ENCODE peak calls at places on chromosomes 1 and 21, in eight cellular contexts. O is glutamatergic neuron; X is activated CD4-positive, alpha-beta T cell treated with anti-CD3 and anti-CD28 coated beads, Interleukin-2, amount 50 U/mL, for 4 hours; R is GM13976; M is posterior cingulate gyrus; F is CD4-positive, alpha-beta T cell; Q is T-helper 1 cell; S is stimulated activated CD4-positive, alpha-beta T cell treated with anti-CD3 and anti-CD28 coated beads, Interleukin-4, amount 100 ng/mL, for 48 hours. G is an unnamed sample.

GRCh38 chr1:185670187-185670627 is 64.0 kb upstream of the HMCN1 start:
- DNase-seq in O (peak), X (peak), R (no peak), M (no peak), F (peak), Q (no peak), S (peak), G (no peak)

GRCh38 chr1:227794813-227795183 is 20.7 kb upstream of the PRSS38 start:
- DNase-seq in O (no peak), X (no peak), R (peak), M (no peak), F (no peak), Q (no peak), S (no peak), G (no peak)

GRCh38 chr1:28983509-28984310 is 69.3 kb downstream of the EPB41 start:
- DNase-seq in O (peak), X (no peak), R (no peak), M (no peak), F (no peak), Q (no peak), S (no peak), G (no peak)

GRCh38 chr21:27423906-27424595 is 457.2 kb upstream of the ADAMTS5 start:
- DNase-seq in O (no peak), X (no peak), R (no peak), M (no peak), F (no peak), Q (no peak), S (no peak), G (no peak)

GRCh38 chr1:84300991-84301758 is at the start of gene SAMD13:
- DNase-seq in O (no peak), X (peak), R (peak), M (peak), F (peak), Q (no peak), S (peak), G (no peak)

GRCh38 chr1:36839485-36839884 is 194.8 kb downstream of the GRIK3 start:
- DNase-seq in O (no peak), X (no peak), R (no peak), M (no peak), F (no peak), Q (no peak), S (no peak), G (no peak)

GRCh38 chr21:32372755-32373154 is 20.1 kb downstream of the URB1 start:
- DNase-seq in O (no peak), X (no peak), R (no peak), M (no peak), F (no peak), Q (no peak), S (no peak), G (no peak)

GRCh38 chr1:231410041-231410591 is 12.0 kb downstream of the EGLN1 start:
- DNase-seq in O (no peak), X (no peak), R (no peak), M (no peak), F (no peak), Q (no peak), S (no peak), G (no peak)

GRCh38 chr21:31967334-31967733 is 94.5 kb downstream of the HUNK start:
- DNase-seq in O (no peak), X (no peak), R (no peak), M (no peak), F (no peak), Q (no peak), S (no peak), G (no peak)

GRCh38 chr1:65435987-65436386 is 15.5 kb downstream of the LEPR start:
- DNase-seq in O (no peak), X (no peak), R (no peak), M (no peak), F (no peak), Q (no peak), S (no peak), G (no peak)

GRCh38 chr1:185559684-185560310 is 174.4 kb upstream of the HMCN1 start:
- DNase-seq in O (no peak), X (no peak), R (peak), M (peak), F (peak), Q (no peak), S (peak), G (no peak)

GRCh38 chr1:55534565-55535091 is 319.5 kb upstream of the USP24 start:
- DNase-seq in O (no peak), X (no peak), R (no peak), M (no peak), F (no peak), Q (no peak), S (no peak), G (no peak)

GRCh38 chr1:72365693-72366092 is 83.4 kb upstream of the NEGR1 start:
- DNase-seq in O (no peak), X (no peak), R (no peak), M (no peak), F (no peak), Q (no peak), S (no peak), G (no peak)

GRCh38 chr1:31099283-31100063 is 34.0 kb upstream of the PUM1 start:
- DNase-seq in O (no peak), X (no peak), R (no peak), M (no peak), F (no peak), Q (no peak), S (no peak), G (no peak)

GRCh38 chr1:246782120-246782900 is 58.1 kb downstream of the SCCPDH start:
- DNase-seq in O (no peak), X (no peak), R (no peak), M (no peak), F (no peak), Q (no peak), S (no peak), G (no peak)

GRCh38 chr1:229041946-229042345 is 229.0 kb upstream of the RAB4A start:
- DNase-seq in O (no peak), X (no peak), R (no peak), M (no peak), F (no peak), Q (no peak), S (no peak), G (no peak)

GRCh38 chr1:81192647-81193642 is 607.8 kb upstream of the ADGRL2 start:
- DNase-seq in O (no peak), X (no peak), R (no peak), M (no peak), F (no peak), Q (no peak), S (no peak), G (no peak)

GRCh38 chr21:43190544-43191340 is 21.9 kb downstream of the CRYAA start:
- DNase-seq in O (no peak), X (no peak), R (no peak), M (no peak), F (no peak), Q (no peak), S (no peak), G (no peak)